ENCODE peak calls at places on chromosomes 6 and 20, in five cellular contexts. One of them, this sample, is unnamed.

GRCh38 chr20:48214601-48215000 is 429.3 kb upstream of the SULF2 start:
- DNase-seq in CD4-positive, alpha-beta T cell: no peak
- DNase-seq in mesendoderm: no peak
- DNase-seq in dorsolateral prefrontal cortex: no peak
- DNase-seq in Panc1: no peak
- DNase-seq in this sample: no peak

GRCh38 chr20:4519530-4519929 is 202.2 kb upstream of the PRND start:
- DNase-seq in CD4-positive, alpha-beta T cell: no peak
- DNase-seq in mesendoderm: peak; percentile 65
- DNase-seq in dorsolateral prefrontal cortex: no peak
- DNase-seq in Panc1: no peak
- DNase-seq in this sample: peak; percentile 77

GRCh38 chr6:13358486-13358885 is 30.1 kb upstream of the TBC1D7 start:
- DNase-seq in CD4-positive, alpha-beta T cell: no peak
- DNase-seq in mesendoderm: no peak
- DNase-seq in dorsolateral prefrontal cortex: no peak
- DNase-seq in Panc1: no peak
- DNase-seq in this sample: no peak

GRCh38 chr20:41182296-41183212 is 45.2 kb downstream of the PLCG1 start:
- DNase-seq in CD4-positive, alpha-beta T cell: no peak
- DNase-seq in mesendoderm: no peak
- DNase-seq in dorsolateral prefrontal cortex: peak; percentile 5
- DNase-seq in Panc1: no peak
- DNase-seq in this sample: peak; percentile 19

GRCh38 chr6:144266091-144266649 is 19.0 kb upstream of the UTRN start:
- DNase-seq in CD4-positive, alpha-beta T cell: no peak
- DNase-seq in mesendoderm: peak; percentile 95
- DNase-seq in dorsolateral prefrontal cortex: peak; percentile 13
- DNase-seq in Panc1: no peak
- DNase-seq in this sample: peak; percentile 64

GRCh38 chr20:7085448-7085847 is 318.0 kb downstream of the BMP2 start:
- DNase-seq in CD4-positive, alpha-beta T cell: no peak
- DNase-seq in mesendoderm: no peak
- DNase-seq in dorsolateral prefrontal cortex: no peak
- DNase-seq in Panc1: no peak
- DNase-seq in this sample: no peak

GRCh38 chr6:42041131-42042055 is 8.9 kb upstream of the TAF8 start:
- DNase-seq in CD4-positive, alpha-beta T cell: no peak
- DNase-seq in mesendoderm: no peak
- DNase-seq in dorsolateral prefrontal cortex: no peak
- DNase-seq in Panc1: no peak
- DNase-seq in this sample: no peak

GRCh38 chr20:33668087-33668790 is 1.5 kb downstream of the ACTL10 start:
- DNase-seq in CD4-positive, alpha-beta T cell: peak; percentile 69
- DNase-seq in mesendoderm: no peak
- DNase-seq in dorsolateral prefrontal cortex: no peak
- DNase-seq in Panc1: no peak
- DNase-seq in this sample: no peak

GRCh38 chr20:50403565-50404418 is 106.4 kb upstream of the PTPN1 start:
- DNase-seq in CD4-positive, alpha-beta T cell: no peak
- DNase-seq in mesendoderm: no peak
- DNase-seq in dorsolateral prefrontal cortex: no peak
- DNase-seq in Panc1: no peak
- DNase-seq in this sample: no peak

GRCh38 chr20:1434571-1435336 is 31.9 kb downstream of the NSFL1C start:
- DNase-seq in CD4-positive, alpha-beta T cell: peak; percentile 22
- DNase-seq in mesendoderm: peak; percentile 67
- DNase-seq in dorsolateral prefrontal cortex: peak; percentile 16
- DNase-seq in Panc1: no peak
- DNase-seq in this sample: no peak

GRCh38 chr6:30321692-30322388 is 4.9 kb upstream of the TRIM39 start:
- DNase-seq in CD4-positive, alpha-beta T cell: no peak
- DNase-seq in mesendoderm: peak; percentile 14
- DNase-seq in dorsolateral prefrontal cortex: no peak
- DNase-seq in Panc1: no peak
- DNase-seq in this sample: no peak

GRCh38 chr6:137426007-137426689 is 68.0 kb downstream of the OLIG3 start:
- DNase-seq in CD4-positive, alpha-beta T cell: no peak
- DNase-seq in mesendoderm: no peak
- DNase-seq in dorsolateral prefrontal cortex: no peak
- DNase-seq in Panc1: no peak
- DNase-seq in this sample: no peak

GRCh38 chr6:26065952-26066380 is 21.3 kb upstream of the HFE start:
- DNase-seq in CD4-positive, alpha-beta T cell: no peak
- DNase-seq in mesendoderm: peak; percentile 83
- DNase-seq in dorsolateral prefrontal cortex: peak; percentile 45
- DNase-seq in Panc1: no peak
- DNase-seq in this sample: peak; percentile 53

GRCh38 chr6:127880452-127880851 is 20.4 kb downstream of the THEMIS start:
- DNase-seq in CD4-positive, alpha-beta T cell: no peak
- DNase-seq in mesendoderm: no peak
- DNase-seq in dorsolateral prefrontal cortex: no peak
- DNase-seq in Panc1: no peak
- DNase-seq in this sample: no peak

GRCh38 chr6:162728177-162728571 is 400 bp downstream of the PACRG start:
- DNase-seq in CD4-positive, alpha-beta T cell: peak; percentile 0
- DNase-seq in mesendoderm: no peak
- DNase-seq in dorsolateral prefrontal cortex: no peak
- DNase-seq in Panc1: no peak
- DNase-seq in this sample: no peak

DNA sequence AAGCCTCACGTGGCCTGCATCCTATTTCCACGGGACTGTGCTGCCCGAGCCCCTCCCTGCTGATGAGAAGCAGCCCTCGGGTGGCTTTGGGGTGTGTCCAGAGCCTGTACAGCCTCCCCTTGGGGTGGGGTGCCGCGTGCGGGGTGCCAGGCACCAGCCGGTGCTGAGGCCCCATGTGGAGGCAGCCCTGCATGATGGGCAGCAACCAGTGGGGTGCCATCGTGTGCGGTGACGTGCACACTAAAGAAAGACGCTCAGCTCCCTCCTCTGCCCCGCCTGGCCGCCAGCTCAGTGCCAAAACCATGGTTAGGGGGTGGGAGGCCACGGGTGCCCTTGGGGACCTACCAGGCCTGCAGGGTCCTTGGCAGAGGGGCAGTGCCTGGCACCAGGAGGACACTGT is 26.2 kb downstream of the NTSR1 start:
- DNase-seq in CD4-positive, alpha-beta T cell: no peak
- DNase-seq in mesendoderm: no peak
- DNase-seq in dorsolateral prefrontal cortex: no peak
- DNase-seq in Panc1: no peak
- DNase-seq in this sample: no peak
- H3K27ac ChIP-seq in CD4-positive, alpha-beta T cell: no peak overlapping the region
- H3K27ac ChIP-seq in mesendoderm: no peak overlapping the region
- H3K27ac ChIP-seq in dorsolateral prefrontal cortex: no peak overlapping the region
- H3K27ac ChIP-seq in Panc1: peak overlapping the region; percentile 72
- H3K27ac ChIP-seq in this sample: no peak overlapping the region

GRCh38 chr20:59144831-59145196 is 18.8 kb upstream of the ZNF831 start:
- DNase-seq in CD4-positive, alpha-beta T cell: no peak
- DNase-seq in mesendoderm: no peak
- DNase-seq in dorsolateral prefrontal cortex: no peak
- DNase-seq in Panc1: no peak
- DNase-seq in this sample: peak; percentile 5

GRCh38 chr20:59139998-59140397 is 23.6 kb upstream of the ZNF831 start:
- DNase-seq in CD4-positive, alpha-beta T cell: no peak
- DNase-seq in mesendoderm: no peak
- DNase-seq in dorsolateral prefrontal cortex: no peak
- DNase-seq in Panc1: no peak
- DNase-seq in this sample: no peak

GRCh38 chr20:59143326-59143725 is 20.3 kb upstream of the ZNF831 start:
- DNase-seq in CD4-positive, alpha-beta T cell: no peak
- DNase-seq in mesendoderm: no peak
- DNase-seq in dorsolateral prefrontal cortex: no peak
- DNase-seq in Panc1: no peak
- DNase-seq in this sample: no peak

GRCh38 chr20:59144179-59144830 is 19.3 kb upstream of the ZNF831 start:
- DNase-seq in CD4-positive, alpha-beta T cell: no peak
- DNase-seq in mesendoderm: no peak
- DNase-seq in dorsolateral prefrontal cortex: no peak
- DNase-seq in Panc1: no peak
- DNase-seq in this sample: peak; percentile 12

DNA sequence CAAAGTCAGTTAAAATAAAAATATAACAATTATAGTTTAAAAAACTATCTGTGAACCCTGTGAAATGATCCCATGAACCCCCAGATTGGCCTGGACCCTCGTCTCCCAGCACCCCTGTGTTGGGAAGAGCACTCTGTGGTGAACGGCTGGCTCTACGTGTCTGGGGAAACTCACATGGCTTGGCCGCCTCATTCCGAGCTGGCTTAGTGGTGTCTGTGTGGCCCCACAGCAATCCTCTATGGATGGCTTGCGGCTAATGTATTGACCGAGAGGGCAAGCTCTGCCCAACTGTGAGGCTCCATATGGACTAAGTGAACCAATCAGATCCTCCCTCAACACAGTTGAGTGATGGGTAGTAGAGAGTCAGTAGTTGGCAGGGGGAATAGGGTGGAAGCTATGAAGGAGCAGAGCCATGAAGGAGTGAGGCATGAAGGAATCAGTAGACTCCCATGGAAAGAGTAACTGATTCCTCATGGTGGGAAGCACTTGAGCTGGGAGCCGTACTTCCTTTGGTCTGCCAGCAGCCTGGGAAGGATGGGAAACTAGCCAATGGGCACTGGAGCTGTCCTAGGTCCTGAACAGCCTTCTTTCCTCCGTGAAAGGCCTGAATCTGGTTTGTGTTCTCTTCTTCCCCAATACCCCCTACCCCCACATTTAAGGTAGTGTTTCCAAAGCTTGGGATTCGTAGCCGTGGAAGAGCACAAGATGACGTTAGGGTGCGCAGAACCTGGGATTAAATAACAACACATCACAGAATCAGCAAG is 21.6 kb upstream of the ZNF831 start:
- DNase-seq in CD4-positive, alpha-beta T cell: no peak
- DNase-seq in mesendoderm: peak; percentile 51
- DNase-seq in dorsolateral prefrontal cortex: no peak
- DNase-seq in Panc1: no peak
- DNase-seq in this sample: no peak
- H3K27ac ChIP-seq in CD4-positive, alpha-beta T cell: no peak overlapping the region
- H3K27ac ChIP-seq in mesendoderm: no peak overlapping the region
- H3K27ac ChIP-seq in dorsolateral prefrontal cortex: no peak overlapping the region
- H3K27ac ChIP-seq in Panc1: no peak overlapping the region
- H3K27ac ChIP-seq in this sample: no peak overlapping the region

GRCh38 chr20:53302695-53303094 is 290.9 kb downstream of the ZNF217 start:
- DNase-seq in CD4-positive, alpha-beta T cell: no peak
- DNase-seq in mesendoderm: no peak
- DNase-seq in dorsolateral prefrontal cortex: no peak
- DNase-seq in Panc1: no peak
- DNase-seq in this sample: no peak
- H3K27ac ChIP-seq in CD4-positive, alpha-beta T cell: no peak overlapping the region
- H3K27ac ChIP-seq in mesendoderm: no peak overlapping the region
- H3K27ac ChIP-seq in dorsolateral prefrontal cortex: no peak overlapping the region
- H3K27ac ChIP-seq in Panc1: no peak overlapping the region
- H3K27ac ChIP-seq in this sample: no peak overlapping the region

GRCh38 chr20:21526776-21527175 is 12.9 kb upstream of the NKX2-2 start:
- DNase-seq in CD4-positive, alpha-beta T cell: no peak
- DNase-seq in mesendoderm: no peak
- DNase-seq in dorsolateral prefrontal cortex: no peak
- DNase-seq in Panc1: no peak
- DNase-seq in this sample: no peak
- H3K27ac ChIP-seq in CD4-positive, alpha-beta T cell: no peak overlapping the region
- H3K27ac ChIP-seq in mesendoderm: no peak overlapping the region
- H3K27ac ChIP-seq in dorsolateral prefrontal cortex: no peak overlapping the region
- H3K27ac ChIP-seq in Panc1: no peak overlapping the region
- H3K27ac ChIP-seq in this sample: no peak overlapping the region

GRCh38 chr20:38867062-38867359 is 59.2 kb upstream of the FAM83D start:
- DNase-seq in CD4-positive, alpha-beta T cell: no peak
- DNase-seq in mesendoderm: no peak
- DNase-seq in dorsolateral prefrontal cortex: no peak
- DNase-seq in Panc1: no peak
- DNase-seq in this sample: no peak

GRCh38 chr20:38866265-38867061 is 59.8 kb upstream of the FAM83D start:
- DNase-seq in CD4-positive, alpha-beta T cell: no peak
- DNase-seq in mesendoderm: no peak
- DNase-seq in dorsolateral prefrontal cortex: no peak
- DNase-seq in Panc1: no peak
- DNase-seq in this sample: no peak

GRCh38 chr20:38863024-38863851 is 57.7 kb downstream of the PPP1R16B start:
- DNase-seq in CD4-positive, alpha-beta T cell: no peak
- DNase-seq in mesendoderm: no peak
- DNase-seq in dorsolateral prefrontal cortex: no peak
- DNase-seq in Panc1: no peak
- DNase-seq in this sample: no peak

GRCh38 chr20:38862226-38862625 is 56.7 kb downstream of the PPP1R16B start:
- DNase-seq in CD4-positive, alpha-beta T cell: no peak
- DNase-seq in mesendoderm: no peak
- DNase-seq in dorsolateral prefrontal cortex: no peak
- DNase-seq in Panc1: no peak
- DNase-seq in this sample: no peak

DNA sequence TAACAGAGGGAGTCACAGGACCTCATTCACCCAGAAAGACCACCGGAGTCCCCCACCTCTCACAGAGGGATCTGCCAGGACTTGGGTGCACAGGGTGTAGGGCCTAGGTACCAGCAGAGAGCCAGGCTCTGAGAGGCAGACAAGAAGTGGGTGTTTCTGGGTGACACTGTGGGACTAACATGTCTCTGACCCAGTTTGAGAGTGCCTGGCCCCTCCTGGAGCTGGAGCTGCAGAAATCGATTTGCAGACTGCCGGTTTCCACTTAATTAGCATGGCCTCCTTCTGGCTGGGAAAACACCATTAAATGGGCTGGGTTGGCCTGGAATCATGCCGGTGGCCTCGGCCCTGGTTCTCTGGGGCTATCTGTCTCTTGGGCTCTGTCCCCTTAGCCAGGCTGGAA is 59.2 kb downstream of the PPP1R16B start:
- DNase-seq in CD4-positive, alpha-beta T cell: no peak
- DNase-seq in mesendoderm: no peak
- DNase-seq in dorsolateral prefrontal cortex: no peak
- DNase-seq in Panc1: no peak
- DNase-seq in this sample: no peak
- H3K27ac ChIP-seq in CD4-positive, alpha-beta T cell: no peak overlapping the region
- H3K27ac ChIP-seq in mesendoderm: no peak overlapping the region
- H3K27ac ChIP-seq in dorsolateral prefrontal cortex: peak overlapping the region; percentile 16
- H3K27ac ChIP-seq in Panc1: no peak overlapping the region
- H3K27ac ChIP-seq in this sample: no peak overlapping the region

GRCh38 chr6:36929152-36929551 is 25.4 kb upstream of the PI16 start:
- DNase-seq in CD4-positive, alpha-beta T cell: no peak
- DNase-seq in mesendoderm: no peak
- DNase-seq in dorsolateral prefrontal cortex: no peak
- DNase-seq in Panc1: no peak
- DNase-seq in this sample: no peak
- H3K27ac ChIP-seq in CD4-positive, alpha-beta T cell: no peak overlapping the region
- H3K27ac ChIP-seq in mesendoderm: no peak overlapping the region
- H3K27ac ChIP-seq in dorsolateral prefrontal cortex: no peak overlapping the region
- H3K27ac ChIP-seq in Panc1: no peak overlapping the region
- H3K27ac ChIP-seq in this sample: no peak overlapping the region

This sample was measured in H9.